ENCODE peak calls at places on chromosomes 1 and 21, in five cellular contexts. U, V, Y, M and W are unnamed samples.

GRCh38 chr1:33140153-33141149 is 41.4 kb downstream of the TRIM62 start:
- DNase-seq in U (no peak), M (no peak), Y (peak; percentile 60), V (peak; percentile 32), W (no peak)

GRCh38 chr1:162984699-162985098 is 84.5 kb upstream of the RGS4 start:
- DNase-seq in V (no peak), Y (no peak), U (no peak), M (no peak), W (no peak)

GRCh38 chr1:56417636-56418035 is 161.7 kb downstream of the PLPP3 start:
- DNase-seq in V (no peak), M (no peak), U (no peak), Y (no peak), W (no peak)

GRCh38 chr1:1758692-1759455 is 19.4 kb downstream of the NADK start:
- DNase-seq in M (no peak), Y (no peak), U (peak; percentile 93), V (no peak), W (peak; percentile 64)

GRCh38 chr1:50214764-50215163 is 106.0 kb downstream of the ELAVL4 start:
- DNase-seq in M (no peak), V (peak; percentile 74), U (no peak), Y (no peak), W (no peak)

GRCh38 chr1:212229654-212230053 is 55.6 kb upstream of the PPP2R5A start:
- DNase-seq in U (no peak), Y (no peak), V (no peak), M (no peak), W (no peak)

GRCh38 chr1:170580636-170581035 is 48.7 kb downstream of the GORAB start:
- DNase-seq in M (no peak), Y (no peak), V (no peak), U (no peak), W (no peak)

GRCh38 chr1:190507357-190507756 is 29.7 kb upstream of the BRINP3 start:
- DNase-seq in U (no peak), V (no peak), M (no peak), Y (no peak), W (no peak)

GRCh38 chr1:235631816-235632215 is 17.8 kb downstream of the GNG4 start:
- DNase-seq in V (no peak), M (no peak), Y (no peak), U (no peak), W (no peak)

GRCh38 chr1:88634538-88634937 is 49.5 kb upstream of the PKN2 start:
- DNase-seq in U (no peak), M (no peak), Y (no peak), V (no peak), W (no peak)

GRCh38 chr1:4652631-4653327 is 1.6 kb upstream of the AJAP1 start:
- DNase-seq in Y (peak; percentile 91), M (no peak), V (peak; percentile 16), U (peak; percentile 85), W (peak; percentile 8)

GRCh38 chr1:64471218-64471719 is 1.3 kb downstream of the CACHD1 start:
- DNase-seq in Y (peak; percentile 67), V (no peak), U (no peak), M (no peak), W (no peak)

GRCh38 chr1:18530567-18531502 is 50.1 kb downstream of the KLHDC7A start:
- DNase-seq in V (peak; percentile 21), U (peak; percentile 76), Y (peak; percentile 48), M (no peak), W (peak; percentile 21)

GRCh38 chr21:29095203-29095602 is 21.8 kb upstream of the CCT8 start:
- DNase-seq in M (no peak), V (no peak), Y (no peak), U (no peak), W (no peak)

GRCh38 chr1:215704089-215704860 is 137.2 kb downstream of the KCTD3 start:
- DNase-seq in U (no peak), Y (no peak), V (no peak), M (no peak), W (no peak)

GRCh38 chr21:30958737-30959136 is 77.4 kb upstream of the KRTAP11-1 start:
- DNase-seq in M (no peak), V (no peak), U (no peak), Y (no peak), W (no peak)

DNA sequence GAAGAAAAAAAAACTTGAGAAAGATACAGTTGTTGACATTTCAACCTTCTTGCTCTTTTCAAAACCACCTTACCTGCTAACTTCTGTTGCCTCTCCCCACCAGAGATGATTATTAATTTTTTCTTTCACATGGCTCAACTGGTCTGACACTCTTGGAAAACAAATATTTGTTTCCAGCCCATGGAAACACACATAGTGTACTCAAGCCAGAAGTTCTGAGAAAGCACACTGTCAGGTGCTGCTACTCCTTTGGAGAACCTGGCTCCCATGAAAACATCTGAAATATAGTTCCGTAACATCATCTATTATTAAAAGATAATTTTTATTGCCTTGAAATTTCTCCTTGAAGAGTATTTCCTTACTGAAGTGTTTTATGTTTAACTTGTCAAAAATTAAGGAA is 145.0 kb upstream of the C1orf105 start:
- DNase-seq in U (no peak), V (no peak), Y (no peak), M (no peak), W (no peak)
- TF ChIP-seq JUND in U (no peak), V (no peak), Y (no peak), M (no peak), W (no peak)

GRCh38 chr1:109969907-109970306 is 14.7 kb upstream of the AHCYL1 start:
- DNase-seq in V (no peak), Y (no peak), M (no peak), U (no peak), W (no peak)

GRCh38 chr1:109969430-109969829 is 15.1 kb upstream of the AHCYL1 start:
- DNase-seq in M (no peak), V (no peak), U (no peak), Y (no peak), W (no peak)

GRCh38 chr1:109977225-109977624 is 7.3 kb upstream of the AHCYL1 start:
- DNase-seq in Y (no peak), U (no peak), V (no peak), M (no peak), W (no peak)

GRCh38 chr1:109975718-109976117 is 8.8 kb upstream of the AHCYL1 start:
- DNase-seq in V (peak; percentile 18), U (no peak), M (no peak), Y (no peak), W (no peak)

GRCh38 chr1:109971559-109971958 is 13.0 kb upstream of the AHCYL1 start:
- DNase-seq in Y (no peak), U (no peak), V (no peak), M (no peak), W (no peak)
- TF ChIP-seq SRF in Y (no peak), U (no peak), V (no peak), M (no peak), W (no peak)

GRCh38 chr21:39686636-39687035 is 58.3 kb upstream of the IGSF5 start:
- DNase-seq in V (no peak), U (no peak), Y (no peak), M (no peak), W (no peak)

GRCh38 chr21:39685991-39686390 is 59.0 kb upstream of the IGSF5 start:
- DNase-seq in U (peak; percentile 30), V (no peak), M (no peak), Y (no peak), W (no peak)

GRCh38 chr21:39688010-39688409 is 57.0 kb upstream of the IGSF5 start:
- DNase-seq in U (no peak), M (no peak), V (no peak), Y (no peak), W (no peak)

GRCh38 chr21:39685236-39685635 is 59.7 kb upstream of the IGSF5 start:
- DNase-seq in M (no peak), V (no peak), Y (no peak), U (no peak), W (no peak)

DNA sequence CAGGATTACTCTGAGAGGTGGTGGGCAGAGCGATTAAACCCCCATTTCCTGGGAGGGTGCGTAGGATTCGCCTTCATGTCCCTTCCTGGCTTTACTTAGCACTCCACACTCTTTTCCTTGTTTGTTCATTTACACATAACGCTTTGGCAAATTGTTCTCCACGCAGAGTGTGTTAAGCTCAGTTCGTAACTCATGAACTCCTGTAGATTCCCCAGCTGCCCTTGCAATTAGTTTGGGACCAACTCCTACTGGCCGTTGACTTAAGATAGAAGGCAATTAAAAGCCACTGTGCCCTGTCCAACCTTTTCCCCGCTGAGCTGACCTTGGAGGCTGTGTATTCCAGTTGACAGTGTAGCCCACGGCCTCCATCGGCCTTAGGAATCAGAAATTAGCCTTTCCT is 57.9 kb upstream of the IGSF5 start:
- DNase-seq in V (no peak), U (no peak), Y (no peak), M (no peak), W (no peak)
- TF ChIP-seq POLR2A in V (no peak), U (no peak), Y (no peak), M (no peak), W (no peak)

DNA sequence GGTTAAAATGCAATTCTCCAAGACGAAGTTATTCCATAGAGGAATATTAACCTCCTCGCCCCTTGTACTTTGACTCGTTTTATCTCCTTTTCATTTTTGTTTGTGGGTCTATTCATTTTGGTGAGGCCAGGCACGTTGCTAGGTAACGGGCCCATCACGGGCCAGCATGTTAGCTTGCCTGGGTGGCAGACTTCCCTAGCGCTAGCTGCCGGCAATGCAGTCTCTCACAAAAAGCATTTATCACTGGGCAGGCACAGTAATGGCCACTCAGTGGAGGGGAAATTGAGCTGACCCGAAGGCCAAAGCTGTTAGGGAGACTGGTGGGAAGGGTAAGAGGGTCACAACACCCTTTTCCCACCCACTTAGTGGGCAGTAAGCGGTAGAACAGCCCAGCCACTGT is 234.4 kb upstream of the FOXD3 start:
- DNase-seq in Y (peak; percentile 65), M (no peak), U (no peak), V (peak; percentile 18), W (no peak)
- TF ChIP-seq JUND in Y (no peak), M (no peak), U (no peak), V (no peak), W (no peak)